ENCODE peak calls at places on chromosomes 2 and 18, in ten cellular contexts. One of them, this sample, is unnamed. For H3K4me1, the result is how much of the 10 kb centered on the place peaks cover.

GRCh38 chr2:38237311-38237710 is 139.8 kb downstream of the ATL2 start:
- DNase-seq in A549: no peak
- DNase-seq in HepG2: no peak
- DNase-seq in K562: no peak
- DNase-seq in transverse colon: no peak
- DNase-seq in ovary: no peak
- DNase-seq in GM12878: no peak
- DNase-seq in H1: no peak
- DNase-seq in sigmoid colon: no peak
- DNase-seq in tibial nerve: peak
- DNase-seq in this sample: no peak

GRCh38 chr2:97871096-97871780 is 124.5 kb downstream of the TMEM131 start:
- DNase-seq in H1: no peak
- DNase-seq in GM12878: no peak
- DNase-seq in HepG2: peak
- DNase-seq in transverse colon: no peak
- DNase-seq in K562: no peak
- DNase-seq in ovary: no peak
- DNase-seq in A549: no peak
- DNase-seq in tibial nerve: no peak
- DNase-seq in sigmoid colon: no peak
- DNase-seq in this sample: no peak

GRCh38 chr2:223500690-223501089 is 101.5 kb downstream of the SCG2 start:
- DNase-seq in K562: no peak
- DNase-seq in transverse colon: no peak
- DNase-seq in GM12878: no peak
- DNase-seq in H1: no peak
- DNase-seq in HepG2: no peak
- DNase-seq in sigmoid colon: no peak
- DNase-seq in ovary: no peak
- DNase-seq in A549: no peak
- DNase-seq in tibial nerve: no peak
- DNase-seq in this sample: no peak

GRCh38 chr2:120875431-120875830 is 139.8 kb downstream of the GLI2 start:
- DNase-seq in K562: no peak
- DNase-seq in ovary: no peak
- DNase-seq in tibial nerve: no peak
- DNase-seq in transverse colon: no peak
- DNase-seq in A549: no peak
- DNase-seq in GM12878: no peak
- DNase-seq in sigmoid colon: no peak
- DNase-seq in HepG2: no peak
- DNase-seq in H1: no peak
- DNase-seq in this sample: no peak

GRCh38 chr2:223054193-223054781 is 2.3 kb downstream of the KCNE4 start:
- DNase-seq in sigmoid colon: peak
- DNase-seq in HepG2: no peak
- DNase-seq in GM12878: no peak
- DNase-seq in K562: no peak
- DNase-seq in tibial nerve: peak
- DNase-seq in A549: no peak
- DNase-seq in transverse colon: peak
- DNase-seq in H1: no peak
- DNase-seq in ovary: peak
- DNase-seq in this sample: peak

GRCh38 chr2:25833566-25833965 is 44.7 kb downstream of the ASXL2 start:
- DNase-seq in HepG2: no peak
- DNase-seq in GM12878: no peak
- DNase-seq in A549: no peak
- DNase-seq in H1: no peak
- DNase-seq in transverse colon: no peak
- DNase-seq in ovary: no peak
- DNase-seq in tibial nerve: no peak
- DNase-seq in sigmoid colon: no peak
- DNase-seq in K562: no peak
- DNase-seq in this sample: no peak

GRCh38 chr2:21282515-21282898 is 158.7 kb downstream of the TDRD15 start:
- DNase-seq in GM12878: no peak
- DNase-seq in A549: no peak
- DNase-seq in sigmoid colon: no peak
- DNase-seq in ovary: no peak
- DNase-seq in K562: no peak
- DNase-seq in tibial nerve: no peak
- DNase-seq in H1: no peak
- DNase-seq in HepG2: no peak
- DNase-seq in transverse colon: no peak
- DNase-seq in this sample: no peak

GRCh38 chr2:130759906-130760753 is 4.8 kb downstream of the AMER3 start:
- DNase-seq in tibial nerve: no peak
- DNase-seq in HepG2: no peak
- DNase-seq in ovary: no peak
- DNase-seq in GM12878: no peak
- DNase-seq in H1: no peak
- DNase-seq in sigmoid colon: no peak
- DNase-seq in A549: no peak
- DNase-seq in K562: no peak
- DNase-seq in transverse colon: no peak
- DNase-seq in this sample: no peak

GRCh38 chr2:173574713-173575112 is 220.0 kb downstream of the CDCA7 start:
- DNase-seq in ovary: no peak
- DNase-seq in A549: no peak
- DNase-seq in tibial nerve: no peak
- DNase-seq in HepG2: no peak
- DNase-seq in sigmoid colon: no peak
- DNase-seq in K562: no peak
- DNase-seq in transverse colon: no peak
- DNase-seq in GM12878: no peak
- DNase-seq in H1: no peak
- DNase-seq in this sample: no peak

GRCh38 chr2:230130668-230131364 is 62.1 kb upstream of the SLC16A14 start:
- DNase-seq in A549: no peak
- DNase-seq in HepG2: peak
- DNase-seq in GM12878: no peak
- DNase-seq in tibial nerve: peak
- DNase-seq in K562: no peak
- DNase-seq in ovary: peak
- DNase-seq in sigmoid colon: peak
- DNase-seq in transverse colon: peak
- DNase-seq in H1: no peak
- DNase-seq in this sample: no peak

GRCh38 chr2:165494568-165494967 is 25.1 kb downstream of the CSRNP3 start:
- DNase-seq in H1: no peak
- DNase-seq in tibial nerve: no peak
- DNase-seq in sigmoid colon: no peak
- DNase-seq in A549: no peak
- DNase-seq in HepG2: no peak
- DNase-seq in ovary: no peak
- DNase-seq in transverse colon: no peak
- DNase-seq in K562: no peak
- DNase-seq in GM12878: no peak
- DNase-seq in this sample: no peak

GRCh38 chr2:104872866-104873688 is 19.2 kb downstream of the POU3F3 start:
- DNase-seq in transverse colon: peak
- DNase-seq in sigmoid colon: peak
- DNase-seq in GM12878: no peak
- DNase-seq in tibial nerve: no peak
- DNase-seq in H1: peak
- DNase-seq in K562: peak
- DNase-seq in A549: peak
- DNase-seq in HepG2: peak
- DNase-seq in ovary: no peak
- DNase-seq in this sample: peak

GRCh38 chr2:30150786-30151185 is 4.0 kb downstream of the YPEL5 start:
- DNase-seq in sigmoid colon: no peak
- DNase-seq in transverse colon: no peak
- DNase-seq in tibial nerve: no peak
- DNase-seq in HepG2: no peak
- DNase-seq in H1: no peak
- DNase-seq in GM12878: no peak
- DNase-seq in A549: no peak
- DNase-seq in ovary: no peak
- DNase-seq in K562: no peak
- DNase-seq in this sample: no peak

GRCh38 chr2:64675860-64676259 is 22.1 kb upstream of the SERTAD2 start:
- DNase-seq in tibial nerve: no peak
- DNase-seq in transverse colon: no peak
- DNase-seq in sigmoid colon: no peak
- DNase-seq in K562: peak
- DNase-seq in ovary: no peak
- DNase-seq in HepG2: peak
- DNase-seq in A549: peak
- DNase-seq in H1: no peak
- DNase-seq in GM12878: no peak
- DNase-seq in this sample: no peak

GRCh38 chr18:27685807-27686412 is 491.0 kb downstream of the CDH2 start:
- DNase-seq in A549: peak
- DNase-seq in transverse colon: no peak
- DNase-seq in GM12878: no peak
- DNase-seq in tibial nerve: peak
- DNase-seq in ovary: no peak
- DNase-seq in H1: no peak
- DNase-seq in HepG2: peak
- DNase-seq in K562: peak
- DNase-seq in sigmoid colon: no peak
- DNase-seq in this sample: no peak

GRCh38 chr2:112433932-112434730 is 686 bp upstream of the RGPD8 start:
- DNase-seq in K562: no peak
- DNase-seq in GM12878: no peak
- DNase-seq in tibial nerve: no peak
- DNase-seq in transverse colon: no peak
- DNase-seq in A549: no peak
- DNase-seq in ovary: peak
- DNase-seq in H1: peak
- DNase-seq in HepG2: no peak
- DNase-seq in sigmoid colon: peak
- DNase-seq in this sample: peak

GRCh38 chr18:1797265-1797664 is 774.0 kb downstream of the METTL4 start:
- DNase-seq in tibial nerve: no peak
- DNase-seq in ovary: no peak
- DNase-seq in K562: no peak
- DNase-seq in transverse colon: no peak
- DNase-seq in GM12878: no peak
- DNase-seq in H1: no peak
- DNase-seq in sigmoid colon: no peak
- DNase-seq in A549: no peak
- DNase-seq in HepG2: no peak
- DNase-seq in this sample: no peak
- TF ChIP-seq EP300 in tibial nerve: no peak
- TF ChIP-seq EP300 in ovary: no peak
- TF ChIP-seq EP300 in K562: no peak
- TF ChIP-seq EP300 in transverse colon: no peak
- TF ChIP-seq EP300 in GM12878: no peak
- TF ChIP-seq EP300 in H1: no peak
- TF ChIP-seq EP300 in sigmoid colon: no peak
- TF ChIP-seq EP300 in A549: no peak
- TF ChIP-seq EP300 in HepG2: no peak
- TF ChIP-seq EP300 in this sample: no peak

DNA sequence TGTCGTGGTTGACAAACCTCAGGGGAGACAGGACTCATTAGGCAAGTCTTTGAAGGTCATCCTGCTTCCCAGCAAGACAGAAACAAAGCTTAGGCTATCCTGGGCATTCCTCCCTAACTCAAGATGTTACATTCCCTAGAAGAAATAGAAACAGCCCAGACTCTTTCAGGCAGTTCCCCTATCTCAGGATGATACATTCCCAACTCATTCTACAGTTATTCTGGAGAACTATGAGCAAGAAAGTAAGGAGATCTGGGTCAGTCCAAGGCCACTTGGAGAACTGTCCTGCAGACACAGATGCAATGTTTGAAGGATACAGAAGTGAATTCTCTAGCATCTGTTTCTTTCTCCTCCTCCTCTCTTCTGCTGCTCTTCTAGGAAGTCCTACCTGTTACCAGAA is 220.1 kb upstream of the NCKAP5 start:
- DNase-seq in sigmoid colon: no peak
- DNase-seq in ovary: no peak
- DNase-seq in H1: no peak
- DNase-seq in tibial nerve: no peak
- DNase-seq in A549: no peak
- DNase-seq in K562: no peak
- DNase-seq in HepG2: no peak
- DNase-seq in transverse colon: no peak
- DNase-seq in GM12878: no peak
- DNase-seq in this sample: no peak
- H3K4me1 ChIP-seq in sigmoid colon: under half
- H3K4me1 ChIP-seq in ovary: under half
- H3K4me1 ChIP-seq in H1: under half
- H3K4me1 ChIP-seq in tibial nerve: under half
- H3K4me1 ChIP-seq in A549: under half
- H3K4me1 ChIP-seq in K562: under half
- H3K4me1 ChIP-seq in HepG2: under half
- H3K4me1 ChIP-seq in transverse colon: under half
- H3K4me1 ChIP-seq in GM12878: under half
- H3K4me1 ChIP-seq in this sample: under half

DNA sequence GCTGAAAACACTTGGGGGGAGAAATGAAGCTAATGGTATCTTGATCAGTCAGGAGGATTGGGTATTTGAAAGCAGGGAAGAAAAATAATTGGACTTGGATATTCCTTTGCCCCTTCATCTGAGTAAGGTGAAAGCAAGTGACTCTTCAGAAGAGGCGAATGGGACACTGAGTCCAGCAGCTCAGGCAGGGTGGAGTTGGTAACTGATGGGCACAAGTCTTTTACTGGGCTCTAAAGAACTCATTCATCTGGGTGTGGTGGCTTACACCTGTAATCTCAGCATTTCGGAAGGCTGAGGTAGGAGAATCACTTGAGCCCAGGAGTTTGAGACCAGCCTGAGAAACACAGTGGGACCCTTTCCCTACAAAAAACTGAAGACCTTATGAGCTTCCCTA is 11.2 kb downstream of the CFLAR start:
- DNase-seq in sigmoid colon: no peak
- DNase-seq in H1: no peak
- DNase-seq in A549: no peak
- DNase-seq in ovary: no peak
- DNase-seq in transverse colon: peak
- DNase-seq in tibial nerve: no peak
- DNase-seq in K562: no peak
- DNase-seq in HepG2: no peak
- DNase-seq in GM12878: no peak
- DNase-seq in this sample: no peak
- H3K4me3 ChIP-seq in sigmoid colon: peak
- H3K4me3 ChIP-seq in H1: no peak
- H3K4me3 ChIP-seq in A549: peak
- H3K4me3 ChIP-seq in ovary: no peak
- H3K4me3 ChIP-seq in transverse colon: no peak
- H3K4me3 ChIP-seq in tibial nerve: no peak
- H3K4me3 ChIP-seq in K562: peak
- H3K4me3 ChIP-seq in HepG2: no peak
- H3K4me3 ChIP-seq in GM12878: peak
- H3K4me3 ChIP-seq in this sample: peak

DNA sequence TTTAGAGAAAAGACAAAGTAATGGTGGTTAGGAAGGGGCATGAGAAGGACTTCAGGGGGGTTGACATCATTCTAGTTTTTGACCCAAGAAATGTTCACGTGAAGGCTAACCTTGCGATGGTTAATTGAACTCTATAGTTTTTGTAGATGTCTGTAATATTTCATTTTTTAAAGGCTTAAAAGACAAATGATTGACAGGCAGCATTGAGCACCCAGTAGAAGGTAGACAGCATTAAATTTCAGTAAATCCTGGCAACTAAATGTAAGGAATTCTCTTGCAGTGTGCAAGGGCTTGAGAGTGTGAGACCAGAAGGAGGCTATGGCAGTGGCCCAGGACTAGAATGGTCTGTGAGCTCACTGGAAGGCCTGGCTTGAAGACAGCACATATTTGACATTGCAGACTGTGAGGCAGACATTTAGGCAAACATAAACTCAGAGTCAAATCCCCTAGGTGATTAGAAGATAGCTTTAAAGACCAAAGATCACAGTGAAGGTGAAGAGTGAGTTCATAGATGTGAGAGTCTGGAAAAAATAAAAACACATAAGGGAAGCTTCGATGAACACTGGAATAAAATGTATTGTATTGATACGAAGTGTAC is 100.1 kb upstream of the MAP4K4 start:
- DNase-seq in tibial nerve: no peak
- DNase-seq in A549: no peak
- DNase-seq in HepG2: peak
- DNase-seq in H1: no peak
- DNase-seq in sigmoid colon: no peak
- DNase-seq in K562: no peak
- DNase-seq in GM12878: no peak
- DNase-seq in ovary: no peak
- DNase-seq in transverse colon: no peak
- DNase-seq in this sample: no peak
- TF ChIP-seq EP300 in tibial nerve: no peak
- TF ChIP-seq EP300 in A549: no peak
- TF ChIP-seq EP300 in HepG2: peak
- TF ChIP-seq EP300 in H1: no peak
- TF ChIP-seq EP300 in sigmoid colon: no peak
- TF ChIP-seq EP300 in K562: no peak
- TF ChIP-seq EP300 in GM12878: no peak
- TF ChIP-seq EP300 in ovary: no peak
- TF ChIP-seq EP300 in transverse colon: no peak
- TF ChIP-seq EP300 in this sample: no peak

This sample was measured in upper lobe of left lung.